ENCODE peak calls at places on chromosomes 4 and X, in four cellular contexts. V is body of pancreas, H is OCI-LY7, J is BE2C. B is an unnamed sample.

GRCh38 chr4:99921174-99921573 is 25.2 kb downstream of the DNAJB14 start:
- DNase-seq in V (no peak), H (no peak), J (no peak), B (no peak)

GRCh38 chr4:172892300-172892699 is 276.3 kb upstream of the GALNT7 start:
- DNase-seq in V (no peak), H (peak; percentile 24), J (peak; percentile 20), B (peak; percentile 16)

GRCh38 chr4:145643295-145643694 is 24.1 kb downstream of the MMAA start:
- DNase-seq in V (no peak), H (no peak), J (no peak), B (no peak)

GRCh38 chrX:109635151-109635550 is 10.2 kb upstream of the KCNE5 start:
- DNase-seq in V (no peak), H (peak; percentile 29), J (no peak), B (peak; percentile 6)

GRCh38 chrX:9282325-9282724 is 182.5 kb upstream of the TBL1X start:
- DNase-seq in V (no peak), H (no peak), J (no peak), B (no peak)

GRCh38 chrX:106481341-106481740 is 130.4 kb upstream of the RADX start:
- DNase-seq in V (peak; percentile 60), H (peak; percentile 46), J (peak; percentile 16), B (peak; percentile 69)

GRCh38 chr4:95549246-95550138 is 719 bp upstream of the UNC5C start:
- DNase-seq in V (peak; percentile 21), H (no peak), J (no peak), B (peak; percentile 6)

GRCh38 chr4:38925492-38926418 is 58.1 kb downstream of the FAM114A1 start:
- DNase-seq in V (no peak), H (no peak), J (peak; percentile 23), B (no peak)

GRCh38 chrX:48617542-48618340 is 20.4 kb downstream of the WDR13 start:
- DNase-seq in V (no peak), H (no peak), J (no peak), B (no peak)

GRCh38 chr4:183912585-183912984 is 7.5 kb downstream of the STOX2 start:
- DNase-seq in V (no peak), H (no peak), J (no peak), B (no peak)

GRCh38 chr4:128782875-128783614 is 26.5 kb upstream of the JADE1 start:
- DNase-seq in V (no peak), H (no peak), J (no peak), B (no peak)

GRCh38 chr4:65623509-65623908 is 46.8 kb downstream of the EPHA5 start:
- DNase-seq in V (no peak), H (no peak), J (no peak), B (no peak)

GRCh38 chr4:181701219-181701618 is 542.0 kb upstream of the TENM3 start:
- DNase-seq in V (no peak), H (no peak), J (no peak), B (no peak)

GRCh38 chr4:155543126-155543765 is 123.4 kb upstream of the GUCY1A1 start:
- DNase-seq in V (no peak), H (no peak), J (no peak), B (no peak)

GRCh38 chr4:47217884-47218283 is 186.5 kb downstream of the GABRB1 start:
- DNase-seq in V (no peak), H (no peak), J (peak; percentile 15), B (no peak)

GRCh38 chr4:145909331-145909730 is 29.3 kb downstream of the ZNF827 start:
- DNase-seq in V (peak; percentile 69), H (peak; percentile 17), J (peak; percentile 62), B (peak; percentile 91)

GRCh38 chrX:132956421-132957210 is 1.8 kb downstream of the HS6ST2 start:
- DNase-seq in V (peak; percentile 25), H (no peak), J (no peak), B (no peak)

GRCh38 chr4:13920901-13921300 is 293.4 kb upstream of the BOD1L1 start:
- DNase-seq in V (no peak), H (no peak), J (no peak), B (peak; percentile 53)

GRCh38 chrX:1102786-1103185 is 109.7 kb downstream of the CRLF2 start:
- DNase-seq in V (no peak), H (no peak), J (no peak), B (no peak)

GRCh38 chrX:6861456-6861855 is 286.1 kb upstream of the STS start:
- DNase-seq in V (no peak), H (no peak), J (no peak), B (no peak)

GRCh38 chr4:143668930-143669553 is 31.4 kb downstream of the FREM3 start:
- DNase-seq in V (no peak), H (no peak), J (no peak), B (no peak)

GRCh38 chr4:183971938-183972490 is 66.9 kb downstream of the STOX2 start:
- DNase-seq in V (no peak), H (no peak), J (peak; percentile 27), B (no peak)

GRCh38 chrX:132676561-132677186 is 187.8 kb upstream of the MBNL3 start:
- DNase-seq in V (no peak), H (no peak), J (no peak), B (no peak)

GRCh38 chrX:50618788-50619558 is 148.3 kb upstream of the DGKK start:
- DNase-seq in V (no peak), H (no peak), J (no peak), B (no peak)

GRCh38 chr4:114383721-114384120 is 214.9 kb upstream of the UGT8 start:
- DNase-seq in V (no peak), H (no peak), J (no peak), B (no peak)

GRCh38 chrX:42778096-42778495 is at the start of gene PPP1R2C:
- DNase-seq in V (no peak), H (no peak), J (no peak), B (no peak)

GRCh38 chrX:12975670-12975965 is 708 bp downstream of the TMSB4X start:
- DNase-seq in V (no peak), H (no peak), J (no peak), B (no peak)

GRCh38 chrX:53316121-53316859 is 34.9 kb upstream of the IQSEC2 start:
- DNase-seq in V (no peak), H (no peak), J (no peak), B (no peak)

GRCh38 chr4:153137168-153137567 is 67.1 kb upstream of the TRIM2 start:
- DNase-seq in V (no peak), H (no peak), J (no peak), B (peak; percentile 69)

GRCh38 chr4:27934881-27935280 is 1074.2 kb downstream of the STIM2 start:
- DNase-seq in V (no peak), H (no peak), J (no peak), B (no peak)

GRCh38 chr4:54296548-54297203 is 67.6 kb downstream of the PDGFRA start:
- DNase-seq in V (no peak), H (no peak), J (no peak), B (no peak)

GRCh38 chrX:1582686-1583437 is 8.5 kb upstream of the AKAP17A start:
- DNase-seq in V (no peak), H (peak; percentile 58), J (no peak), B (peak; percentile 33)

GRCh38 chrX:125108926-125109325 is 210.7 kb upstream of the TEX13C start:
- DNase-seq in V (no peak), H (no peak), J (no peak), B (no peak)

GRCh38 chr4:165096776-165097175 is 15.9 kb downstream of the TMEM192 start:
- DNase-seq in V (no peak), H (peak; percentile 16), J (no peak), B (no peak)

GRCh38 chr4:102759835-102760644 is 728 bp downstream of the MANBA start:
- DNase-seq in V (no peak), H (peak; percentile 73), J (no peak), B (peak; percentile 40)

GRCh38 chr4:42568610-42569207 is 88.2 kb downstream of the ATP8A1 start:
- DNase-seq in V (peak; percentile 73), H (peak; percentile 84), J (peak; percentile 81), B (peak; percentile 82)

GRCh38 chr4:21885241-21885640 is 63.3 kb downstream of the KCNIP4 start:
- DNase-seq in V (no peak), H (no peak), J (no peak), B (no peak)

GRCh38 chrX:47751670-47752069 is 85.0 kb upstream of the ZNF81 start:
- DNase-seq in V (peak; percentile 55), H (peak; percentile 18), J (peak; percentile 31), B (peak; percentile 28)

GRCh38 chrX:153934473-153935325 is at the start of gene NAA10:
- DNase-seq in V (peak; percentile 79), H (peak; percentile 75), J (peak; percentile 84), B (peak; percentile 72)

GRCh38 chrX:57265126-57265525 is 21.4 kb upstream of the FAAH2 start:
- DNase-seq in V (no peak), H (no peak), J (no peak), B (no peak)

GRCh38 chrX:57267308-57267707 is 19.2 kb upstream of the FAAH2 start:
- DNase-seq in V (no peak), H (no peak), J (no peak), B (no peak)

GRCh38 chrX:57266275-57266674 is 20.2 kb upstream of the FAAH2 start:
- DNase-seq in V (no peak), H (no peak), J (no peak), B (no peak)

GRCh38 chrX:57266871-57267270 is 19.6 kb upstream of the FAAH2 start:
- DNase-seq in V (no peak), H (no peak), J (no peak), B (no peak)

DNA sequence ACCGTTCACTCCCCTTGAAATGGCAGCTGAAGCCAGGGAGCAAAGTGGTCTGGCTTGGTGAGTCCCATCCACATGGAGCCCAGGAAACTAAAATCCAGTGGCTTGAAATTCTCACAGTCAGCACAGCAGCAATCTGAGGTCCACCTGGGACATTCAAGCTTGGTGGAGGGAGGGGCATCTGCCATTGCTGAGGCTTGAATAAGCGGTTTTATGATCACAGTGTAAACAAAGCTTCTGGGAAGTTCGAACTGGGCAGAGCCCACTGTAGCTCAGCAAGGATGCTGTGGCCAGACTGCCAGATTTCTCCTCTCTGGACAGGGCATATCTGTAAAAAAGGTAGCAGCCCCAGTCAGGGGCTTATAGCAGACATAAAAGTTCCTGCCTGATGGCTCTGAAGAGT is 15.5 kb upstream of the FAAH2 start:
- DNase-seq in V (no peak), H (no peak), J (no peak), B (no peak)
- H3K9me3 ChIP-seq in V (peaks cover 3% of the 10 kb centered on the region), H (no peaks in the 10 kb centered on the region), J (no peaks in the 10 kb centered on the region), B (no peaks in the 10 kb centered on the region)

DNA sequence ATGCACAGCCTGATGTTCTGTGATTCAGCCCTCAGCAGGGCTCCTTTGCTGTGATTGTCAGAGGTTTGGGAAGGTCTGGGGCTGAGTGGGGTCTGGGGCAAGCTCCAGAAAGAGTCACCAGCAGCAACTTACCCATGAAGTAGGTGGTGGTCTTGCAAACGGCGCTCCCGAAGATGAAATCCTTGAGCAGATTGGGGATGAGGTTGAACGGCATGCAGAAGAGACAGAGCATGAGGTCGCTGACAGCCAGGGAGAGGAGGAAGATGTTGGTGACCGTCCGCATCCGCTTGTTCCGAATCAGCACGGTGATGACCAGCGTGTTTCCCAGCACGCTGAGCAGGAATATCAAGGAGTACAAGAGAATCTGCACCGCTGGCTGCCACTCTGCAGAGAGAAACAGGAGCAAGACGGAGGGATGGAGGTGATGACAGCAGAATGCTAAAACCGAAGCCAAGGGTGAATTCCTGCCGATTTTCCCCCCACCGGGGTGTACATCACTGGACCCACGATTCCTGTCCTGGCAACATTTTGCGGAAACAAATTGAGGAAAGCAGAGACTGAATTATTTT is 1.1 kb downstream of the CCKAR start:
- DNase-seq in V (no peak), H (no peak), J (no peak), B (no peak)
- H3K4me3 ChIP-seq in V (no peak overlapping the region), H (no peak overlapping the region), J (no peak overlapping the region), B (no peak overlapping the region)

GRCh38 chrX:82161195-82161594 is 959.3 kb downstream of the SH3BGRL start:
- DNase-seq in V (no peak), H (no peak), J (no peak), B (no peak)
- H3K9me3 ChIP-seq in V (no peaks in the 10 kb centered on the region), H (no peaks in the 10 kb centered on the region), J (no peaks in the 10 kb centered on the region), B (no peaks in the 10 kb centered on the region)

GRCh38 chr4:185054257-185054656 is 36.0 kb downstream of the HELT start:
- DNase-seq in V (no peak), H (no peak), J (no peak), B (no peak)
- H3K4me3 ChIP-seq in V (no peak overlapping the region), H (no peak overlapping the region), J (no peak overlapping the region), B (no peak overlapping the region)

B was measured in small intestine.